ENCODE peak calls at places on chromosomes 5 and 9, in four cellular contexts. A is CD4-positive, alpha-beta memory T cell; Z is T-helper 17 cell; Q is T follicular helper cell. W is an unnamed sample.
A peak's percentile ranks its signal among the peaks of the same experiment; 100 is the strongest.

GRCh38 chr9:93340091-93340490 is 111.4 kb upstream of the FAM120A start:
- DNase-seq in A (no peak), Z (no peak), Q (no peak), W (no peak)

GRCh38 chr5:135246923-135247795 is 151.9 kb downstream of the MACROH2A1 start:
- DNase-seq in A (no peak), Z (no peak), Q (no peak), W (peak; percentile 82)

GRCh38 chr9:129237195-129237611 is 59.1 kb upstream of the IER5L start:
- DNase-seq in A (no peak), Z (no peak), Q (peak; percentile 21), W (peak; percentile 71)

GRCh38 chr5:5145651-5146529 is 5.8 kb downstream of the ADAMTS16 start:
- DNase-seq in A (no peak), Z (no peak), Q (no peak), W (no peak)

GRCh38 chr5:147073098-147073497 is 161.7 kb upstream of the STK32A start:
- DNase-seq in A (no peak), Z (no peak), Q (no peak), W (no peak)

GRCh38 chr9:127626752-127627493 is 14.8 kb downstream of the STXBP1 start:
- DNase-seq in A (no peak), Z (no peak), Q (no peak), W (no peak)

GRCh38 chr5:167303582-167303981 is 987.9 kb upstream of the WWC1 start:
- DNase-seq in A (no peak), Z (no peak), Q (no peak), W (no peak)

GRCh38 chr9:25677301-25678146 is 720 bp downstream of the TUSC1 start:
- DNase-seq in A (no peak), Z (no peak), Q (no peak), W (peak; percentile 93)

GRCh38 chr5:6744841-6745705 is 31.8 kb downstream of the TENT4A start:
- DNase-seq in A (no peak), Z (no peak), Q (no peak), W (no peak)

GRCh38 chr9:21104787-21105186 is 27.0 kb upstream of the IFNB1 start:
- DNase-seq in A (no peak), Z (no peak), Q (no peak), W (no peak)

GRCh38 chr9:121769939-121770338 is 118.5 kb downstream of the DAB2IP start:
- DNase-seq in A (no peak), Z (no peak), Q (no peak), W (no peak)

GRCh38 chr5:160237571-160238093 is 8.3 kb downstream of the FABP6 start:
- DNase-seq in A (no peak), Z (no peak), Q (no peak), W (no peak)

GRCh38 chr5:124986667-124987066 is 240.2 kb upstream of the ZNF608 start:
- DNase-seq in A (no peak), Z (no peak), Q (no peak), W (no peak)

GRCh38 chr9:99860266-99860665 is 38.6 kb downstream of the NR4A3 start:
- DNase-seq in A (no peak), Z (no peak), Q (no peak), W (no peak)

GRCh38 chr5:124371121-124371706 is 375.2 kb downstream of the ZNF608 start:
- DNase-seq in A (no peak), Z (no peak), Q (no peak), W (peak; percentile 11)

GRCh38 chr9:16985559-16986348 is 115.3 kb upstream of the BNC2 start:
- DNase-seq in A (no peak), Z (no peak), Q (no peak), W (peak; percentile 86)

GRCh38 chr9:78562021-78562420 is 265.1 kb downstream of the PSAT1 start:
- DNase-seq in A (no peak), Z (no peak), Q (no peak), W (no peak)

GRCh38 chr9:77111408-77111807 is 65.9 kb upstream of the VPS13A start:
- DNase-seq in A (no peak), Z (no peak), Q (no peak), W (no peak)

GRCh38 chr5:104764197-104764596 is 1201.6 kb upstream of the NUDT12 start:
- DNase-seq in A (no peak), Z (no peak), Q (no peak), W (no peak)

W was measured in AG20443.